ENCODE peak calls at places on chromosomes 16 and 17, in seven cellular contexts. D, S, Y, P, R, E and Q are unnamed samples.

GRCh38 chr17:83034525-83034924 is 44.9 kb upstream of the METRNL start:
- DNase-seq in E (no peak), P (no peak), R (no peak), S (no peak), Y (no peak), D (no peak), Q (no peak)

GRCh38 chr16:74700206-74701040 is at the start of gene MLKL:
- DNase-seq in P (peak; percentile 55), D (no peak), R (no peak), S (peak; percentile 80), E (peak; percentile 31), Y (peak; percentile 32), Q (no peak)

GRCh38 chr16:86911311-86911999 is 333.1 kb downstream of the FOXL1 start:
- DNase-seq in D (no peak), R (no peak), Y (no peak), P (no peak), E (no peak), S (no peak), Q (no peak)

GRCh38 chr16:10683160-10683559 is 11.6 kb downstream of the TEKT5 start:
- DNase-seq in E (no peak), Y (no peak), P (peak; percentile 7), R (no peak), D (no peak), S (no peak), Q (no peak)

GRCh38 chr16:16032271-16032979 is 83.0 kb downstream of the ABCC1 start:
- DNase-seq in S (no peak), R (no peak), Y (no peak), D (no peak), P (no peak), E (no peak), Q (no peak)

GRCh38 chr17:28216032-28216431 is 103.0 kb upstream of the TMEM97 start:
- DNase-seq in E (no peak), Y (no peak), P (peak; percentile 50), D (no peak), S (no peak), R (no peak), Q (no peak)

GRCh38 chr17:64019486-64020067 is 856 bp downstream of the ICAM2 start:
- DNase-seq in R (no peak), D (no peak), E (no peak), S (no peak), Y (no peak), P (no peak), Q (no peak)

GRCh38 chr16:2686912-2687507 is 4.7 kb downstream of the KCTD5 start:
- DNase-seq in D (no peak), E (no peak), S (peak; percentile 58), Y (no peak), R (no peak), P (no peak), Q (no peak)

GRCh38 chr17:81961087-81961514 is at the start of gene NOTUM:
- DNase-seq in E (no peak), S (no peak), D (no peak), P (peak; percentile 82), Y (peak; percentile 55), R (peak; percentile 77), Q (no peak)

GRCh38 chr17:59848778-59849177 is 44.0 kb downstream of the TUBD1 start:
- DNase-seq in P (peak; percentile 23), S (peak; percentile 74), E (no peak), R (no peak), Y (no peak), D (no peak), Q (no peak)

GRCh38 chr17:63173903-63174302 is 207.9 kb downstream of the TANC2 start:
- DNase-seq in P (no peak), R (no peak), E (no peak), S (no peak), D (no peak), Y (no peak), Q (no peak)

GRCh38 chr16:76488065-76488417 is 210.8 kb downstream of the CNTNAP4 start:
- DNase-seq in R (no peak), D (no peak), S (no peak), Y (no peak), P (no peak), E (no peak), Q (no peak)

GRCh38 chr16:86314402-86315025 is 195.8 kb upstream of the FOXF1 start:
- DNase-seq in D (no peak), S (no peak), P (no peak), E (no peak), Y (no peak), R (no peak), Q (no peak)

GRCh38 chr16:88437367-88437964 is 15.6 kb upstream of the ZFPM1 start:
- DNase-seq in D (no peak), P (peak; percentile 62), Y (peak; percentile 46), R (peak; percentile 84), S (peak; percentile 74), E (no peak), Q (no peak)

GRCh38 chr17:28896884-28897768 is at the start of gene FLOT2:
- DNase-seq in D (peak; percentile 75), E (peak; percentile 51), P (peak; percentile 84), R (peak; percentile 55), S (peak; percentile 83), Y (peak; percentile 77), Q (peak; percentile 90)

GRCh38 chr17:45388604-45389325 is 43.9 kb downstream of the ARHGAP27 start:
- DNase-seq in Y (no peak), P (no peak), S (peak; percentile 50), R (no peak), D (no peak), E (no peak), Q (no peak)

GRCh38 chr17:75681289-75681688 is 14.2 kb downstream of the SAP30BP start:
- DNase-seq in D (no peak), Y (no peak), E (no peak), S (no peak), P (no peak), R (no peak), Q (peak; percentile 75)

GRCh38 chr17:83015511-83015910 is 63.9 kb upstream of the METRNL start:
- DNase-seq in P (no peak), Y (no peak), D (no peak), E (no peak), S (no peak), R (no peak), Q (no peak)

GRCh38 chr17:38353084-38353604 is 1.5 kb downstream of the SOCS7 start:
- DNase-seq in E (no peak), R (no peak), D (no peak), P (peak; percentile 53), Y (no peak), S (no peak), Q (no peak)

GRCh38 chr16:88685156-88686061 is 898 bp downstream of the SNAI3 start:
- DNase-seq in P (no peak), S (peak; percentile 84), Y (no peak), R (peak; percentile 35), E (no peak), D (no peak), Q (peak; percentile 26)

GRCh38 chr17:66548158-66548557 is 245.7 kb downstream of the PRKCA start:
- DNase-seq in R (no peak), Y (no peak), E (no peak), D (no peak), S (peak; percentile 79), P (no peak), Q (no peak)

GRCh38 chr16:88479795-88480760 is 27.0 kb downstream of the ZFPM1 start:
- DNase-seq in E (no peak), D (no peak), P (peak; percentile 61), R (no peak), S (peak; percentile 65), Y (peak; percentile 63), Q (no peak)

GRCh38 chr17:4735825-4736651 is 3.6 kb upstream of the ZMYND15 start:
- DNase-seq in R (no peak), S (peak; percentile 29), E (no peak), D (no peak), Y (no peak), P (no peak), Q (no peak)

GRCh38 chr17:54781389-54781788 is 119.3 kb upstream of the TOM1L1 start:
- DNase-seq in R (no peak), E (no peak), Y (no peak), S (no peak), P (no peak), D (no peak), Q (no peak)

GRCh38 chr17:44004761-44005526 is 522 bp downstream of the NAGS start:
- DNase-seq in R (no peak), P (peak; percentile 68), D (no peak), E (no peak), S (peak; percentile 41), Y (peak; percentile 32), Q (peak; percentile 35)

GRCh38 chr16:75108792-75109731 is 7.5 kb downstream of the LDHD start:
- DNase-seq in R (no peak), P (peak; percentile 7), D (peak; percentile 95), S (peak; percentile 92), Y (no peak), E (peak; percentile 65), Q (peak; percentile 98)

GRCh38 chr17:78925234-78925633 is at the start of gene TIMP2:
- DNase-seq in E (peak; percentile 46), D (peak; percentile 74), R (peak; percentile 94), P (peak; percentile 93), S (peak; percentile 77), Y (peak; percentile 86), Q (no peak)

GRCh38 chr17:35239823-35240222 is 3.0 kb upstream of the SLFN5 start:
- DNase-seq in P (no peak), D (no peak), R (no peak), Y (no peak), E (no peak), S (no peak), Q (no peak)

GRCh38 chr17:20206591-20206990 is 197.4 kb downstream of the SPECC1 start:
- DNase-seq in Y (no peak), S (no peak), P (no peak), D (no peak), R (no peak), E (no peak), Q (peak; percentile 61)

GRCh38 chr16:48054881-48055601 is 100.8 kb downstream of the ABCC12 start:
- DNase-seq in D (peak; percentile 28), E (no peak), R (peak; percentile 70), Y (peak; percentile 24), S (peak; percentile 48), P (peak; percentile 37), Q (peak; percentile 46)

GRCh38 chr16:30884760-30885159 is 9.1 kb downstream of the BCL7C start:
- DNase-seq in Y (no peak), S (no peak), E (no peak), D (no peak), R (no peak), P (no peak), Q (no peak)

GRCh38 chr16:7597677-7598076 is 265.0 kb downstream of the RBFOX1 start:
- DNase-seq in S (no peak), Y (no peak), E (no peak), P (no peak), D (no peak), R (no peak), Q (peak; percentile 4)

GRCh38 chr17:49616546-49617205 is 41.0 kb downstream of the NXPH3 start:
- DNase-seq in R (no peak), Y (no peak), E (no peak), S (no peak), D (peak; percentile 58), P (no peak), Q (no peak)

GRCh38 chr16:5444181-5444580 is 346.6 kb upstream of the EEF2KMT start:
- DNase-seq in E (no peak), R (no peak), S (no peak), D (no peak), P (no peak), Y (no peak), Q (no peak)

GRCh38 chr17:73401911-73402310 is 90.1 kb upstream of the CDC42EP4 start:
- DNase-seq in R (no peak), P (no peak), S (peak; percentile 23), D (no peak), E (no peak), Y (no peak), Q (no peak)

GRCh38 chr16:72829846-72830620 is 217.9 kb downstream of the ZFHX3 start:
- DNase-seq in P (no peak), S (peak; percentile 13), R (no peak), D (no peak), Y (no peak), E (no peak), Q (no peak)

GRCh38 chr17:50143461-50144176 is 6.9 kb downstream of the PPP1R9B start:
- DNase-seq in P (no peak), E (no peak), R (no peak), Y (no peak), S (no peak), D (no peak), Q (no peak)

GRCh38 chr17:3944485-3945388 is 19.5 kb downstream of the ATP2A3 start:
- DNase-seq in P (peak; percentile 9), E (no peak), Y (no peak), D (no peak), R (peak; percentile 98), S (peak; percentile 28), Q (no peak)